ENCODE peak calls at places on chromosomes 2 and 18, in seven cellular contexts. Q is mesendoderm, F is IMR-90, T is H9, W is mesenchymal stem cell, I is neuronal stem cell, N is trophoblast cell. G is an unnamed sample.

GRCh38 chr2:118089015-118089800 is 937 bp downstream of the INSIG2 start:
- DNase-seq in Q (peak), F (peak), T (no peak), W (peak), I (peak), N (no peak), G (no peak)

GRCh38 chr2:215002500-215002899 is 135.9 kb downstream of the ABCA12 start:
- DNase-seq in Q (peak), F (peak), T (no peak), W (peak), I (peak), N (peak), G (no peak)

GRCh38 chr2:148458171-148458570 is 186.4 kb upstream of the EPC2 start:
- DNase-seq in Q (no peak), F (no peak), T (no peak), W (no peak), I (no peak), N (peak), G (no peak)

GRCh38 chr18:49400398-49401072 is 59.9 kb downstream of the DYM start:
- DNase-seq in Q (no peak), F (peak), T (no peak), W (peak), I (no peak), N (no peak), G (no peak)

GRCh38 chr2:207394812-207395534 is 134.8 kb upstream of the CREB1 start:
- DNase-seq in Q (no peak), F (peak), T (no peak), W (peak), I (no peak), N (peak), G (no peak)

GRCh38 chr2:179191110-179191509 is 73.5 kb downstream of the SESTD1 start:
- DNase-seq in Q (no peak), F (no peak), T (no peak), W (no peak), I (no peak), N (no peak), G (no peak)

GRCh38 chr2:42169869-42170465 is 814 bp downstream of the EML4 start:
- DNase-seq in Q (no peak), F (peak), T (no peak), W (peak), I (no peak), N (no peak), G (no peak)

GRCh38 chr2:15861898-15862297 is 78.5 kb upstream of the MYCN start:
- DNase-seq in Q (no peak), F (no peak), T (no peak), W (no peak), I (no peak), N (no peak), G (no peak)

GRCh38 chr2:201858781-201859180 is 52.4 kb downstream of the CDK15 start:
- DNase-seq in Q (peak), F (peak), T (peak), W (peak), I (no peak), N (no peak), G (peak)

GRCh38 chr2:130799295-130799694 is 37.4 kb upstream of the ARHGEF4 start:
- DNase-seq in Q (no peak), F (no peak), T (no peak), W (no peak), I (no peak), N (no peak), G (no peak)

GRCh38 chr2:84214455-84214854 is 244.6 kb downstream of the SUCLG1 start:
- DNase-seq in Q (no peak), F (no peak), T (peak), W (no peak), I (no peak), N (no peak), G (no peak)

GRCh38 chr18:62802523-62802922 is 87.2 kb downstream of the PHLPP1 start:
- DNase-seq in Q (no peak), F (no peak), T (no peak), W (no peak), I (no peak), N (no peak), G (no peak)

GRCh38 chr18:58292675-58293074 is 248.6 kb downstream of the NEDD4L start:
- DNase-seq in Q (no peak), F (no peak), T (no peak), W (no peak), I (no peak), N (no peak), G (no peak)

GRCh38 chr2:105848367-105848766 is 103.7 kb downstream of the NCK2 start:
- DNase-seq in Q (no peak), F (no peak), T (no peak), W (no peak), I (no peak), N (no peak), G (no peak)

DNA sequence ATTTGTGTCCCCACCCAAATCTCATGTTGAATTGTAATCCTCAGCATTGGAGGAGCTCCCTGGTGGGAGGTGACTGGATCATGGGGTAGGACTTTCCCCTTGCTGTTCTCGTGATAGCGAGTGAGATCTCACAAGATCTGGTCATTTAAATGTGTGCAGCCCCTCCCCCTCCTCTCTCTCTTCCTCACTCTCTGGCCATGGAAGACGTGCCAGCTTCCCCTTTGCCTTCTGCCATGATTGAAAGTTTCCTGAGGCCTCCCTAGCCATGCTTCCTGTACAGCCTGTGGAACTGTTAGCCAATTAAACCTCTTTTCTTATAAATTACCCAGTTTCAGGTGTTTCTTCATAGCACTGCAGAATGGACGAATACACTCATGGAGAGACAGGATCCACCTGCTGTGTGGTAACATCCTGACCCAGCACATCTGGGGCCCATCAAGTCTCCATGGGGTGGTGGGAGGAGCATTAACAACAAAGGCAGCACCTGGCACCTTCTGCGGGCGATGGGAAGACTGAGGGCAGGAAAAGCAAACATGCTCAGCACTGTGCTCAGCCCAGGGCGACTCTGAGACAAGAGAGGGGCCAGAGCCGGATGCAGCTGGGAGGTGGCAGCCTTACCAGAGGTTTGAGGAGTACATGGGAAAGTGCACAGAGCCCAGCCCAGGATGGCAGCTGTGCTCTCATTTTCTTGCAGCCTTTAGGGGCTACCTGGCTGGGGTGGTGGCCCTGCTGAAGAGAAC is 16.2 kb upstream of the ALPP start:
- DNase-seq in Q (no peak), F (no peak), T (no peak), W (no peak), I (no peak), N (no peak), G (peak)
- H2AK5ac ChIP-seq in Q (no peak), F (no peak), T (no peak), W (no peak), I (no peak), N (no peak), G (no peak)

GRCh38 chr2:96153291-96153713 is 8.1 kb upstream of the DUSP2 start:
- DNase-seq in Q (no peak), F (no peak), T (peak), W (no peak), I (no peak), N (no peak), G (no peak)
- H2AK5ac ChIP-seq in Q (no peak), F (no peak), T (no peak), W (no peak), I (peak), N (no peak), G (peak)

GRCh38 chr2:232615339-232615738 is 18.1 kb upstream of the EFHD1 start:
- DNase-seq in Q (no peak), F (no peak), T (no peak), W (no peak), I (no peak), N (no peak), G (no peak)
- H2AK5ac ChIP-seq in Q (no peak), F (no peak), T (no peak), W (no peak), I (no peak), N (no peak), G (no peak)

GRCh38 chr18:74945774-74946545 is 263.0 kb downstream of the PTGR3 start:
- DNase-seq in Q (no peak), F (peak), T (no peak), W (no peak), I (no peak), N (no peak), G (no peak)
- H2AK5ac ChIP-seq in Q (no peak), F (peak), T (no peak), W (peak), I (no peak), N (no peak), G (no peak)

DNA sequence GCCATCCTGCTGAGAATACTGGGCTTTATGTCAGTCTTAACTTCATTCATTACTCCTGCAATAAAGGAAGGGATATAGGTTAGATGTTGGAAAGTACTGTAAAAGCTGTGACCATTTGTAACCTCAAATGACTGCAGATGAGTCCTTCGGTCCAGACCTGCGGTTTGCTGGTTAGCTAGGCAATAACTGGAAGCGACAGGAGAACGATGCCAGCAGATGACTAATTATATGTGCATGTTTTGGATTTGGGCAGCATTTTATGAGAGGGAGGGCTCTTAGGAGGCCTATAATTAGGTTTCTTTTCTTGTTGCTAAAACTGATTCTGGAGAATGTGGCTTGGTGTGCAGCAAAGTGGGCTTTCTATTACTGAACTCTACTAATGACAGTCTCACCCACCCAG is 205.6 kb downstream of the TMEM182 start:
- DNase-seq in Q (no peak), F (no peak), T (no peak), W (no peak), I (no peak), N (no peak), G (no peak)
- H2AK5ac ChIP-seq in Q (no peak), F (no peak), T (no peak), W (no peak), I (no peak), N (no peak), G (no peak)

DNA sequence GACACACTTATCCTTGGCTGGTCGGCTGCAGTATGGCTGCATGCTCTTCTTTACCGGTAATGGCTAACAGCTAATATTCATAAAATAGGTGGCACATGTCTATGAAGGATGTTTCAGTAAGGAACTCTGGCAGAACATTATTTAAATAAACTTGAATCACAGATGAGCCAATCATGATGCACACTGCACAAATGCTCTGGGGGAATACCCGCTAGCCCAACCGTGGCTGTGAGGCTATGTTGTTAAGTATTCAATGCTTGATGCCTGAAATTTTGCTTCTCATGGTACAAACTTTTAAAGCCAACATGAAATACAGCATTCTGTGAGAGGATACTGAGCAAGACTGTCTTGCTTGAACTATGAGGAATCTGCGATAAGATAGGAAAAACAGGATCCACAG is 505.8 kb downstream of the ZEB2 start:
- DNase-seq in Q (no peak), F (peak), T (no peak), W (no peak), I (no peak), N (no peak), G (no peak)
- H2AK5ac ChIP-seq in Q (no peak), F (no peak), T (no peak), W (no peak), I (no peak), N (no peak), G (no peak)

DNA sequence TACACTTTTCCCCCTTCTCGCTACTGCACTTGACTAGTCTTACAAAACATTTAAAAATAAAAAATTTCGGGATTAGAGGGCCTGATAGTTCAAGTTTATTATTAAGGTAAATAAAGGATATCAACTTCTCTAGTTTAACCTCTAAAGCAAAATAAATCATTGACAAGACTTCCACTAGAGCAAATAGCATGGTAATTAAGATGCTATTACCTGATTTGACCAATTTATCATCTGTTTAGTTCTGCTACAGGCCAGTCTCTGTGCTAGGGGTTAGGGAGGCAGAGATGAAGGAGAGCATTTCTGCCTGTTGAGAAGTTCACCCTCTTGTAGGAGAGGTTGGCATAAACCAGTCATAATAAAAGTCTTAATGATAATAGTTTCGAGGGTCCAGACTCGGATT is 34.0 kb downstream of the RHOB start:
- DNase-seq in Q (no peak), F (no peak), T (no peak), W (no peak), I (no peak), N (no peak), G (no peak)
- H2AK5ac ChIP-seq in Q (no peak), F (no peak), T (no peak), W (no peak), I (no peak), N (no peak), G (no peak)

DNA sequence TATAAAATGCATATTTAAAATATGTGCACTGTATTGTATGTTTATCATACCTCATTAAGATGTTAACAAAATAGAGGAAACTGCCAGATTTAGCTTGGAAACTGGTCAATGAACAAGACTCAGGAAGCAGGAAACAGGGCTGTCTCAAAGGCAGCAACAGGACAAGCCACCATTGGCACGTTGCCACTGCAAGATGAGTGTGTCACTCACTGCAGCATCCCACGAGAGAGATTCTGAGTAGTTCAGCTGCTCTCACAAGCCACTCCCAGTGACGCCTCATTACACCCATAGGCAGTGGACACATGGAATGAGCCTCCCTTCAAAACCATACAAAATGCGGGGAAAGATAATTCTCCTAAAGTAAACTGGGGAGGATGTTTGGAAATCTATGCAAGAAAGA is 181.8 kb upstream of the DLGAP1 start:
- DNase-seq in Q (no peak), F (no peak), T (no peak), W (no peak), I (no peak), N (no peak), G (no peak)
- H2AK5ac ChIP-seq in Q (no peak), F (no peak), T (no peak), W (no peak), I (no peak), N (no peak), G (no peak)